ENCODE peak calls at places on chromosome 1, in eight cellular contexts. K is right cardiac atrium, J is Peyer's patch, E is ovary, S is GM12878, T is AG04450, Y is brain microvascular endothelial cell, Q is adrenal gland. I is an unnamed sample.

GRCh38 chr1:22207605-22208264 is 64.8 kb upstream of the WNT4 start:
- DNase-seq in S (no peak), T (no peak), J (no peak), K (no peak), Q (no peak), Y (no peak), E (no peak), I (no peak)

GRCh38 chr1:87044840-87045239 is 130.4 kb downstream of the HS2ST1 start:
- DNase-seq in S (no peak), T (no peak), Q (no peak), J (no peak), E (no peak), K (no peak), Y (no peak), I (no peak)

GRCh38 chr1:203327684-203328457 is 22.6 kb downstream of the BTG2 start:
- DNase-seq in S (no peak), Y (peak), Q (no peak), K (peak), T (no peak), E (no peak), J (peak), I (peak)

GRCh38 chr1:169271094-169271493 is 96.5 kb downstream of the NME7 start:
- DNase-seq in E (no peak), Y (no peak), T (no peak), S (no peak), K (no peak), Q (no peak), J (no peak), I (no peak)

GRCh38 chr1:168845083-168845650 is 116.2 kb upstream of the DPT start:
- DNase-seq in T (no peak), Q (no peak), K (no peak), J (no peak), Y (no peak), E (no peak), S (no peak), I (no peak)

GRCh38 chr1:22217811-22218460 is 75.0 kb upstream of the WNT4 start:
- DNase-seq in E (no peak), Y (no peak), S (no peak), K (no peak), T (no peak), Q (no peak), J (no peak), I (no peak)

GRCh38 chr1:31306278-31306677 is 9.4 kb downstream of the ZCCHC17 start:
- DNase-seq in K (no peak), S (no peak), E (no peak), Q (no peak), Y (peak), T (peak), J (no peak), I (no peak)

GRCh38 chr1:189962171-189962570 is 515.5 kb downstream of the BRINP3 start:
- DNase-seq in J (no peak), T (peak), E (no peak), Q (no peak), Y (no peak), K (no peak), S (no peak), I (no peak)

GRCh38 chr1:108048311-108049082 is 83.5 kb upstream of the VAV3 start:
- DNase-seq in T (no peak), E (no peak), Q (no peak), K (no peak), J (no peak), S (no peak), Y (no peak), I (no peak)

GRCh38 chr1:71223949-71224348 is 143.1 kb upstream of the ZRANB2 start:
- DNase-seq in K (no peak), J (no peak), Q (no peak), E (no peak), T (no peak), Y (no peak), S (no peak), I (no peak)

GRCh38 chr1:84291882-84292655 is 9.4 kb upstream of the SAMD13 start:
- DNase-seq in T (no peak), K (no peak), E (no peak), Y (no peak), S (no peak), J (no peak), Q (no peak), I (no peak)

GRCh38 chr1:36089393-36090121 is 865 bp downstream of the ADPRS start:
- DNase-seq in S (peak), K (no peak), E (no peak), Q (peak), J (peak), T (peak), Y (peak), I (peak)

GRCh38 chr1:25744636-25745425 is 55.2 kb upstream of the SELENON start:
- DNase-seq in E (no peak), J (peak), Q (no peak), Y (no peak), T (no peak), S (no peak), K (no peak), I (no peak)

GRCh38 chr1:229119876-229120275 is 151.0 kb upstream of the RAB4A start:
- DNase-seq in K (no peak), S (no peak), E (no peak), Y (no peak), T (no peak), Q (no peak), J (no peak), I (no peak)

GRCh38 chr1:236893626-236894545 is 98.8 kb downstream of the MTR start:
- DNase-seq in S (no peak), J (no peak), E (no peak), T (no peak), Q (no peak), Y (no peak), K (no peak), I (peak)

GRCh38 chr1:201466492-201466891 is 2.5 kb downstream of the PHLDA3 start:
- DNase-seq in E (no peak), T (no peak), Y (no peak), K (peak), J (no peak), S (no peak), Q (no peak), I (no peak)

GRCh38 chr1:66330711-66331110 is 203.2 kb upstream of the SGIP1 start:
- DNase-seq in Q (no peak), Y (no peak), J (no peak), T (peak), S (no peak), E (no peak), K (no peak), I (no peak)
- H3K4me3 ChIP-seq in Q (no peak), Y (no peak), J (no peak), T (no peak), S (peak), E (no peak), K (no peak), I (no peak)

GRCh38 chr1:40317394-40318074 is 448 bp upstream of the COL9A2 start:
- DNase-seq in J (no peak), K (no peak), Y (no peak), S (no peak), E (no peak), T (no peak), Q (no peak), I (no peak)
- H3K4me3 ChIP-seq in J (peak), K (peak), Y (no peak), S (no peak), E (no peak), T (no peak), Q (no peak), I (peak)

DNA sequence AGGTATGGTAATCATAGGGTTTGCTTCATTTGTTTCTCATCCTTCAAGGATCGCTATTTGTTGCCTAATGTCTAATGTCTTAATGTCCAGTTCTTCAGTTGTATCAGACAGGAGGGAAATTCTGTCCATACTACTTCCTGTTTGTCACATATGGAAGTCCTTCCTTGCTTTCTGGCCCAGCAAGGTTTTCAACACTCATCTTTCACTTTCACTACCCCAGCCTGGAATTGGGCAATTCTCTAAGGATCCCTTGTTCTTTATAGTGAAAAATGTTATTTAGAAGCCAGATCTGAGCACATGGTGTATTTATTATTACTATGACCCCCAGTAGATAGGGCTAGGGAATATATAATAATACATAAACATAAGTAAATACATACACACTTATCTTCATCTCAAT is 50.6 kb upstream of the SLC35A3 start:
- DNase-seq in K (no peak), S (no peak), T (no peak), E (no peak), J (no peak), Q (no peak), Y (no peak), I (no peak)
- H3K4me3 ChIP-seq in K (no peak), S (no peak), T (no peak), E (no peak), J (no peak), Q (no peak), Y (no peak), I (no peak)

GRCh38 chr1:27348861-27349783 is 7.3 kb downstream of the SYTL1 start:
- DNase-seq in T (no peak), J (peak), E (no peak), S (no peak), K (peak), Y (no peak), Q (no peak), I (no peak)
- H3K4me3 ChIP-seq in T (peak), J (peak), E (peak), S (no peak), K (peak), Y (peak), Q (no peak), I (peak)

GRCh38 chr1:198701250-198701649 is 62.4 kb downstream of the PTPRC start:
- DNase-seq in E (no peak), Q (no peak), J (no peak), K (no peak), T (no peak), S (no peak), Y (no peak), I (no peak)
- H3K4me3 ChIP-seq in E (no peak), Q (no peak), J (no peak), K (no peak), T (no peak), S (no peak), Y (no peak), I (no peak)

GRCh38 chr1:220046052-220046930 is at the start of gene EPRS1:
- DNase-seq in T (peak), E (peak), S (peak), Q (peak), K (peak), J (peak), Y (peak), I (peak)

GRCh38 chr1:220044683-220045355 is 1.5 kb downstream of the EPRS1 start:
- DNase-seq in K (no peak), Q (no peak), T (no peak), J (no peak), E (no peak), Y (no peak), S (no peak), I (no peak)

GRCh38 chr1:220040028-220040596 is 6.2 kb downstream of the EPRS1 start:
- DNase-seq in E (no peak), Y (no peak), K (no peak), T (no peak), J (no peak), S (no peak), Q (no peak), I (no peak)

GRCh38 chr1:220045356-220046051 is 801 bp downstream of the EPRS1 start:
- DNase-seq in K (no peak), T (no peak), Y (no peak), J (no peak), Q (no peak), E (no peak), S (no peak), I (no peak)

GRCh38 chr1:220043646-220044045 is 2.7 kb downstream of the EPRS1 start:
- DNase-seq in E (no peak), J (no peak), Y (no peak), S (no peak), Q (no peak), K (no peak), T (no peak), I (no peak)
- H3K4me3 ChIP-seq in E (no peak), J (no peak), Y (no peak), S (peak), Q (no peak), K (no peak), T (no peak), I (no peak)

GRCh38 chr1:153789478-153790148 is 14.4 kb downstream of the SLC27A3 start:
- DNase-seq in E (peak), S (no peak), J (peak), Y (no peak), Q (no peak), K (peak), T (no peak), I (no peak)
- H3K4me3 ChIP-seq in E (peak), S (no peak), J (peak), Y (no peak), Q (no peak), K (peak), T (no peak), I (peak)

DNA sequence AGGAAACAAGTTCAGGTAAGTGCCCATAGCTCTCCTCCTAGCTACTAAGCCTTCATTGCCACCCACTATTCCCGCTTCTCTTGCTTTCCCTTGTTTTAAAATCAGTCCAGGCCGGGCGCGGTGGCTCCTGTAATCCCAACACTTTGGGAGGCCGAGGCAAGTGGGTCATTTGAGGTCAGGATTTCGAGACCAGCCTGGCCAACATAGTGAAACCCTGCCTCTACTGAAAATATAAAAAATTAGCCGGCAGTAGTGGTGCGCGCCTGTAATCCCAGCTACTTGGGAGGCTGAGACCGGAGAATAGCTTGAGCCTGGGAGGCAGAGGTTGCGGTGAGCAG is 4.4 kb upstream of the CTTNBP2NL start:
- DNase-seq in Q (no peak), K (peak), Y (no peak), E (no peak), T (no peak), S (no peak), J (no peak), I (no peak)
- H3K4me3 ChIP-seq in Q (no peak), K (peak), Y (no peak), E (peak), T (no peak), S (peak), J (peak), I (peak)

DNA sequence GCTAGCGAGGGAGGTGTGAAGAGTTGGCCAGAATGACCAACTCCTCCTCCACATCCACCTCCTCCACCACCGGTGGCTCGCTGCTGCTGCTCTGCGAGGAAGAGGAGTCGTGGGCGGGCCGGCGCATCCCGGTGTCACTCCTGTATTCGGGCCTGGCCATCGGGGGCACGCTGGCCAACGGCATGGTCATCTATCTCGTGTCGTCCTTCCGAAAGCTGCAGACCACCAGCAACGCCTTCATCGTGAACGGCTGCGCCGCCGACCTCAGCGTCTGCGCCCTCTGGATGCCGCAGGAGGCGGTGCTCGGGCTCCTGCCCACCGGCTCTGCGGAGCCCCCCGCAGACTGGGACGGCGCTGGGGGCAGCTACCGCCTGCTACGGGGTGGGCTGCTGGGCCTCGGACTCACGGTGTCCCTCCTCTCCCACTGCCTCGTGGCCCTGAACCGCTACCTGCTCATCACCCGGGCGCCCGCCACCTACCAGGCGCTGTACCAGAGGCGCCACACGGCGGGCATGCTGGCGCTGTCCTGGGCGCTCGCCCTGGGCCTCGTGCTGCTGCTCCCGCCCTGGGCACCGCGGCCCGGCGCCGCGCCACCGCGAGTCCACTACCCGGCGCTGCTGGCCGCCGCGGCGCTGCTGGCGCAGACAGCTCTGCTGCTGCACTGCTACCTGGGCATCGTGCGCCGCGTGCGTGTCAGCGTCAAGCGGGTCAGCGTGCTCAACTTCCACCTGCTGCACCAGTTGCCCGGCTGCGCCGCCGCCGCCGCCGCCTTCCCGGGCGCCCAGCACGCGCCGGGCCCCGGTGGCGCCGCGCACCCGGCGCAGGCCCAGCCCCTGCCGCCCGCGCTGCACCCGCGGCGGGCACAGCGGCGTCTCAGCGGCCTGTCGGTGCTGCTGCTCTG is 1.2 kb downstream of the GPR88 start:
- DNase-seq in Q (peak), J (no peak), T (no peak), K (peak), Y (no peak), S (no peak), E (peak), I (no peak)
- H3K4me3 ChIP-seq in Q (no peak), J (peak), T (peak), K (peak), Y (peak), S (peak), E (peak), I (peak)

GRCh38 chr1:223363057-223363855 is 720 bp downstream of the SUSD4 start:
- DNase-seq in J (no peak), Y (no peak), K (peak), Q (peak), E (peak), S (no peak), T (no peak), I (no peak)
- H3K4me3 ChIP-seq in J (peak), Y (peak), K (peak), Q (no peak), E (peak), S (no peak), T (peak), I (peak)